ENCODE peak calls at places on chromosome 21, in five cellular contexts. E, A, S, J and T are unnamed samples.

GRCh38 chr21:41678944-41679343 is 87.9 kb downstream of the RIPK4 start:
- DNase-seq in E (peak), A (peak), J (peak), S (no peak), T (peak)

GRCh38 chr21:42199488-42200463 is 19.2 kb upstream of the ABCG1 start:
- DNase-seq in J (no peak), A (peak), S (peak), E (no peak), T (no peak)

GRCh38 chr21:42991992-42992740 is 17.8 kb downstream of the PKNOX1 start:
- DNase-seq in S (no peak), J (no peak), A (no peak), E (no peak), T (no peak)

GRCh38 chr21:26977741-26978140 is 10.9 kb upstream of the ADAMTS5 start:
- DNase-seq in E (no peak), S (no peak), A (no peak), J (no peak), T (no peak)

GRCh38 chr21:26061437-26061836 is 109.1 kb downstream of the APP start:
- DNase-seq in E (no peak), A (no peak), S (no peak), J (no peak), T (no peak)

GRCh38 chr21:44436958-44437357 is 18.4 kb upstream of the LRRC3 start:
- DNase-seq in J (no peak), E (no peak), S (no peak), A (no peak), T (no peak)

GRCh38 chr21:43611598-43612369 is 47.5 kb downstream of the HSF2BP start:
- DNase-seq in J (peak), A (peak), S (no peak), E (peak), T (peak)

GRCh38 chr21:31975491-31975890 is 102.7 kb downstream of the HUNK start:
- DNase-seq in E (no peak), S (no peak), J (no peak), A (no peak), T (no peak)

GRCh38 chr21:29164330-29164942 is 34.0 kb downstream of the MAP3K7CL start:
- DNase-seq in E (peak), J (no peak), S (no peak), A (peak), T (peak)

GRCh38 chr21:42444745-42445059 is 41.0 kb downstream of the UBASH3A start:
- DNase-seq in A (no peak), E (no peak), J (no peak), S (no peak), T (no peak)

GRCh38 chr21:43734830-43735229 is 15.9 kb downstream of the PDXK start:
- DNase-seq in J (no peak), S (no peak), A (no peak), E (no peak), T (no peak)

GRCh38 chr21:17819878-17820232 is 699 bp upstream of the C21orf91 start:
- DNase-seq in S (no peak), A (peak), J (no peak), E (no peak), T (peak)

GRCh38 chr21:41932576-41933258 is 21.1 kb downstream of the C2CD2 start:
- DNase-seq in S (no peak), A (peak), J (no peak), E (no peak), T (no peak)

GRCh38 chr21:41316641-41317392 is at the start of gene FAM3B:
- DNase-seq in E (peak), A (no peak), J (peak), S (no peak), T (no peak)

GRCh38 chr21:44458971-44459711 is 3.8 kb downstream of the LRRC3 start:
- DNase-seq in A (no peak), J (no peak), S (no peak), E (no peak), T (no peak)

GRCh38 chr21:26804895-26805609 is 40.2 kb downstream of the ADAMTS1 start:
- DNase-seq in J (no peak), S (no peak), E (no peak), A (no peak), T (no peak)

GRCh38 chr21:17139696-17140095 is 373.1 kb upstream of the CXADR start:
- DNase-seq in S (no peak), A (no peak), J (no peak), E (no peak), T (no peak)

GRCh38 chr21:30072496-30072895 is 94.1 kb downstream of the CLDN17 start:
- DNase-seq in E (peak), A (no peak), J (no peak), S (no peak), T (peak)

GRCh38 chr21:41977034-41977950 is 23.5 kb upstream of the C2CD2 start:
- DNase-seq in A (no peak), J (peak), E (no peak), S (no peak), T (no peak)

GRCh38 chr21:18424250-18424649 is 20.7 kb upstream of the TMPRSS15 start:
- DNase-seq in S (no peak), J (no peak), E (no peak), A (no peak), T (no peak)

GRCh38 chr21:25735895-25736597 is 1.3 kb downstream of the GABPA start:
- DNase-seq in A (peak), E (peak), J (no peak), S (no peak), T (no peak)

GRCh38 chr21:41680444-41681335 is 86.2 kb downstream of the RIPK4 start:
- DNase-seq in E (no peak), J (no peak), S (no peak), A (no peak), T (no peak)

GRCh38 chr21:41663805-41664788 is 102.8 kb downstream of the RIPK4 start:
- DNase-seq in E (no peak), J (no peak), A (peak), S (peak), T (no peak)

DNA sequence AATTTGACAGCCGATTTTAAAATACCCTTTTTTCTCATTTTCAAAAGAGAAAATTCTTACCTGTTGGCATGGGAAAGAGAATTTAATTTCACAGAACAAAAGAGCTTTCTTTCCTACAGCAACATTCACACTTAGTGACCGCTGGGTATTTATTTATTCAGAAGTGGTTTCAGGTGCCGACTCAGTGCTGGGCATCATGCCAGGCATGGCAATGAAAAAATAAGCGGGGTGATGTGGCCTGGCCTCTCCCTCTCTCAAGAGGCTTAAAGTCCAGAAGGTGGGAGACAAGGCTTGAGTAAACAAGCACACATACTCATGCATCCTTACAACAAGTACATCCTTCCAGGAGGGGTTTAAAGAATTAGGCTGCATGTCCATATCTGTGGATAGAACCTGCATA is 4.1 kb upstream of the PCP4 start:
- DNase-seq in J (no peak), A (no peak), S (no peak), E (no peak), T (no peak)
- TF ChIP-seq SUZ12 in J (no peak), A (no peak), S (no peak), E (no peak), T (no peak)

GRCh38 chr21:45747802-45748445 is 104.4 kb downstream of the PCBP3 start:
- DNase-seq in A (no peak), E (no peak), S (no peak), J (peak), T (no peak)

GRCh38 chr21:45753445-45753844 is 109.9 kb downstream of the PCBP3 start:
- DNase-seq in J (no peak), A (no peak), S (no peak), E (no peak), T (no peak)

GRCh38 chr21:45748593-45748992 is 105.1 kb downstream of the PCBP3 start:
- DNase-seq in J (peak), A (no peak), E (no peak), S (no peak), T (no peak)

GRCh38 chr21:45749974-45750373 is 106.4 kb downstream of the PCBP3 start:
- DNase-seq in J (no peak), S (no peak), E (no peak), A (no peak), T (no peak)

DNA sequence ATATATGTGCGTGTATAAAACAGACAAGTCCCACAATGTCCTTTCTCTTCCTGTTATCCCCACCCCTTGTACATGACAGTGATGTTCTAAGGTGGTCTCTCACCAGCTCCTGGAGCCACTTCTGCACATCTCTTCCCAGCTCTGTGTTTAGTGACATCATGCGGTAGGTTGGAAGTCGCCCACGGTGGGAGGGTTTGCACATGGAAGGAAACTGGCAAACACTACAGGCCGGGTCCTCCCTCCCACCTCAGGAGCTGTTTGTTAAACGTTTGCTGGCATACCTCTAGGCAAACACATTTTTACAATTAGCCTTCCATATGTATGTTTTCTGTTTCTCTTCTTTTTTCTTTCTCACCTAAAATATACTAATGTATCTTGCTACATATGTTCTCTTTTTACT is 107.4 kb downstream of the PCBP3 start:
- DNase-seq in J (no peak), A (no peak), E (no peak), S (no peak), T (no peak)
- TF ChIP-seq SUZ12 in J (no peak), A (no peak), E (no peak), S (no peak), T (no peak)

GRCh38 chr21:15731243-15731613 is 1.4 kb downstream of the USP25 start:
- DNase-seq in A (peak), J (no peak), E (no peak), S (no peak), T (no peak)

GRCh38 chr21:15729674-15730483 is at the start of gene USP25:
- DNase-seq in J (peak), S (peak), E (peak), A (peak), T (peak)

GRCh38 chr21:15732996-15733329 is 3.2 kb downstream of the USP25 start:
- DNase-seq in E (no peak), S (no peak), J (no peak), A (no peak), T (no peak)

GRCh38 chr21:15730484-15731242 is 881 bp downstream of the USP25 start:
- DNase-seq in A (no peak), S (no peak), J (no peak), E (no peak), T (no peak)

GRCh38 chr21:15732290-15732995 is 2.7 kb downstream of the USP25 start:
- DNase-seq in A (peak), S (peak), J (no peak), E (no peak), T (no peak)
- TF ChIP-seq SUZ12 in A (no peak), S (no peak), J (no peak), E (no peak), T (no peak)

GRCh38 chr21:15224346-15225086 is 159.7 kb upstream of the NRIP1 start:
- DNase-seq in A (no peak), S (no peak), J (no peak), E (no peak), T (no peak)

GRCh38 chr21:15219866-15220265 is 155.1 kb upstream of the NRIP1 start:
- DNase-seq in A (no peak), S (no peak), J (no peak), E (no peak), T (no peak)

GRCh38 chr21:15222711-15223110 is 157.9 kb upstream of the NRIP1 start:
- DNase-seq in J (no peak), S (no peak), E (no peak), A (no peak), T (no peak)

GRCh38 chr21:15221799-15222386 is 157.1 kb upstream of the NRIP1 start:
- DNase-seq in S (no peak), E (peak), J (peak), A (peak), T (no peak)
- TF ChIP-seq SUZ12 in S (no peak), E (no peak), J (no peak), A (no peak), T (no peak)

DNA sequence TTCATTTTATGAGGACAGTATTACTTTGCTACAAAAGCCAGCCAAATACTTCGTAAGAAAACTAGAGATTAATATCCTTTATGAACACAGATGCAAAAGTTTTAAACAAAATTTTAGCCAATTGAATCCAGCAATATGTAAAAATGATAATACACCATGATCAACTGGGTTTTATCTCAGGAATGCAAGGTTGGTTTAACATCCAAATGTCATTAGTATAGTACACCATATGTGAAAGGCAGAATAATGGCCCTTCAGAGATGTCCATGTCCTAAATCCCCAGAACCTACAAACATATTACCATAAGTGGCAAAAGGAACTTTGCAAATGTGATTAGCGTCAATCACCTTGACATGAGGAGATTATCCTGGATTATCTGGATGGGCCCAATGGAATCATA is 16.7 kb upstream of the KCNJ6 start:
- DNase-seq in S (no peak), E (no peak), J (no peak), A (no peak), T (no peak)
- TF ChIP-seq SUZ12 in S (no peak), E (no peak), J (no peak), A (no peak), T (no peak)

DNA sequence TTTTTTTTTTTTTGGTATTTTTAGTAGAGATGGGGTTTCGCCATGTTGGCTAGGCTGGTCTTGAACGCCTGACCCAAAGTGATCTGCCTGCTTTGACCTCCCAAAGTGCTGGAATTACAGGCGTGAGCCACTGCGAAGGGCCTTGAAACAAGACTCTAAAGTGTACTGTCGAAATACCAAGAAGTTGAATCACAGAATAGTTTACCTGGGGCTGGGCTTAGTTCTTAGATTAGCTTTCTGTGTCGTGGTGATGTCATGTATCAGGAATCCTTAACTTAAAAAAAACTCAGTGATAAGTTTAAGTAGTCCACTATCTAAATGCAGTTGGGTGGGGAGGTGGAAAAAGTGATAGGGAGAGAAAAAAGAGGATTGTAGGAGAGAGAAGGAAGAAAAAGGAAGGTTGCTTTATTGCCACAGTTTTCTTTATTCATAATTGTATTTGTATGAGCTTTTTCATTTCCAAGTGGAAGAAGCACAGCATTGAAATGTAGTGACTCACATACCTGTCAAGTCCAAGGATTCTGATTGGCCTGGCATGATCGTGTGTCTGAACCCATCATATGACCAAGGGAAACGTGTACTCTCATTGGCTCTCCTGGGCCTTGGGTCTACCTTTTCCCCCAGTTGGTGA is 13.4 kb downstream of the ITSN1 start:
- DNase-seq in A (no peak), J (no peak), E (peak), S (no peak), T (peak)
- TF ChIP-seq SUZ12 in A (no peak), J (no peak), E (no peak), S (no peak), T (no peak)

DNA sequence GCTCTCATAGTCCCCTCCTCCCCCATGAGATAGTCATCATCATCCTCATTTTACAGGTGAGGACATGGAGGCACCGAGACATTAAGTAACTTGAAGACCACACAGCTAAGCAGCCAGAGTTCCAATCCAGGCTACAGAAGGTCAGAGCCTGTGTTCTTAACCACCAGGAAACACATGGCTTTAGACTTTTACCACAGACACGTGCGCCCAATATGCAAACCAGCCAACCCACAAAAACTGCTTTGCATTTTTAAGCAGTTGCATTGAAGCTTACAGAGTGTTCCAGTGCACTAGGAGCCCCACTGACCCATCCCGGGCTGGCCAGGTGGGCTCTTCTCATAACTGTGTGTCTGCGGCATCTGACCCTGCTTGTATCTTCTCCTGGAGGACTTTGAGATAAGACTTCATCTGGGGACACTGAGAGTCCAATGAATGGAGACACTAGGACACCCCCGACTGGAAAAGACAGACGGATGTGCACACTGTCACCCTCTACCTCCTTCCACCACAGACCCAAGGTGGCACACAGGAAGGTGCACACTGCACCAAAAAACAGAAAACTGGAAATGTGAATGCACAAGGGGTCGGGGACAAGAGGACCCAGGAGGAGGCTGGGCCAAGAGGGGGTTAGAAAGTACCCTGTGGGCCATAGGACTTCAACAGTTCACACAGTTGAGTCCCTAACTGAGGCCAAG is 56.4 kb downstream of the ETS2 start:
- DNase-seq in S (peak), J (no peak), A (no peak), E (no peak), T (no peak)
- TF ChIP-seq SUZ12 in S (no peak), J (no peak), A (no peak), E (no peak), T (no peak)

DNA sequence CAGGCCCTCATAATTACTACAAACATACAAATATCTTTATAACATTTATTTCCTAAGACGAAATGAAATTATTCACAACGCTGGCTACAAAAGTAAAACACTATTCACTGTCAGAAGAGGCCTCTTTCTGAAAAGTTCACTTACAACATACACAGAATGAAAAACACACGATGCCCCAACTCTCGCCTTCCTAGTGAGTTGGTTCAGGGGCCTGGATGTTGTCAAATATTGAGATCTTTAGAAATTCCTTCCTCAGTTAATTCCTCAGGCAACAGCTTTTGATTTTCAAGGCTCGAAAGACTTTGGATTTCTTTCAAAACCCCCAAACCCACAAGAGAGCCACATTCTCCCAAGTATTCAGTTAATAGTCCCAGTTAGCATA is 14.2 kb upstream of the KCNE1 start:
- DNase-seq in A (no peak), S (no peak), J (no peak), E (no peak), T (no peak)
- TF ChIP-seq SUZ12 in A (no peak), S (no peak), J (no peak), E (no peak), T (no peak)